ENCODE peak calls at places on chromosomes 7 and 10, in seven cellular contexts. Q is aorta; G is activated CD8-positive, alpha-beta memory T cell treated with anti-CD3 and anti-CD28 coated beads for 4 hours; L is NCI-H2029 treated with DMSO at 0.1 percent for 48 hours; Y is ureter; H is heart right ventricle; E is body of pancreas. P is an unnamed sample.

GRCh38 chr7:55044791-55045190 is 26.0 kb downstream of the EGFR start:
- DNase-seq in E (no peak), H (no peak), G (no peak), L (no peak), Y (no peak), Q (no peak), P (no peak)

GRCh38 chr10:26733750-26734568 is 36.5 kb downstream of the PDSS1 start:
- DNase-seq in L (no peak), Y (peak), Q (no peak), H (no peak), E (peak), G (no peak), P (no peak)

GRCh38 chr7:54811925-54812264 is 52.9 kb upstream of the SEC61G start:
- DNase-seq in Y (no peak), L (no peak), Q (no peak), E (no peak), G (no peak), H (peak), P (no peak)

GRCh38 chr10:130111115-130111847 is 651 bp upstream of the C10orf143 start:
- DNase-seq in H (peak), Q (peak), Y (peak), E (peak), L (peak), G (peak), P (peak)

GRCh38 chr10:132996603-132997343 is 54.4 kb upstream of the CFAP46 start:
- DNase-seq in G (no peak), H (peak), Q (no peak), Y (no peak), L (no peak), E (no peak), P (no peak)

GRCh38 chr7:148993193-148993592 is 35.1 kb downstream of the PDIA4 start:
- DNase-seq in Q (peak), G (no peak), L (no peak), H (no peak), E (no peak), Y (no peak), P (no peak)

GRCh38 chr7:27123477-27124053 is 7.0 kb downstream of the HOXA4 start:
- DNase-seq in Y (no peak), L (no peak), E (no peak), H (no peak), Q (no peak), G (no peak), P (no peak)

GRCh38 chr7:152574892-152575511 is 100.9 kb downstream of the XRCC2 start:
- DNase-seq in Q (no peak), G (no peak), H (no peak), E (no peak), L (no peak), Y (no peak), P (no peak)

P was measured in Jurkat, Clone E6-1.